ENCODE peak calls at places on chromosomes 1 and 21, in four cellular contexts. F is fibroblast of the aortic adventitia, D is foreskin fibroblast, J is breast epithelium. Q is an unnamed sample.

GRCh38 chr1:178023181-178023618 is 53.3 kb upstream of the SEC16B start:
- DNase-seq in F (no peak), D (no peak), J (no peak), Q (no peak)

GRCh38 chr1:247540536-247540935 is 4.3 kb upstream of the OR2C3 start:
- DNase-seq in F (no peak), D (no peak), J (no peak), Q (no peak)

GRCh38 chr1:170521818-170522217 is 10.1 kb upstream of the GORAB start:
- DNase-seq in F (no peak), D (peak; percentile 51), J (no peak), Q (peak; percentile 23)

GRCh38 chr1:218365600-218365999 is 20.5 kb downstream of the TGFB2 start:
- DNase-seq in F (peak; percentile 70), D (peak; percentile 39), J (no peak), Q (no peak)

GRCh38 chr21:42202321-42202720 is 16.6 kb upstream of the ABCG1 start:
- DNase-seq in F (no peak), D (no peak), J (no peak), Q (no peak)

GRCh38 chr1:73593379-73593778 is 604.6 kb downstream of the LRRIQ3 start:
- DNase-seq in F (peak; percentile 3), D (peak; percentile 28), J (peak; percentile 30), Q (peak; percentile 1)

GRCh38 chr21:41600556-41600955 is 92.6 kb upstream of the TMPRSS2 start:
- DNase-seq in F (no peak), D (no peak), J (peak; percentile 16), Q (no peak)

GRCh38 chr1:90357980-90358379 is 359.1 kb downstream of the BARHL2 start:
- DNase-seq in F (no peak), D (no peak), J (no peak), Q (no peak)

GRCh38 chr21:38911523-38912354 is 106.0 kb downstream of the ETS2 start:
- DNase-seq in F (no peak), D (no peak), J (no peak), Q (peak; percentile 45)

GRCh38 chr1:233240839-233241682 is 54.5 kb downstream of the PCNX2 start:
- DNase-seq in F (peak; percentile 62), D (peak; percentile 82), J (peak; percentile 28), Q (peak; percentile 50)

GRCh38 chr1:28813931-28814465 is 2.0 kb downstream of the OPRD1 start:
- DNase-seq in F (no peak), D (no peak), J (no peak), Q (no peak)

GRCh38 chr21:37453350-37453749 is 86.8 kb downstream of the DYRK1A start:
- DNase-seq in F (no peak), D (no peak), J (no peak), Q (no peak)

GRCh38 chr1:33709174-33709573 is 154.7 kb upstream of the HMGB4 start:
- DNase-seq in F (no peak), D (no peak), J (no peak), Q (no peak)

GRCh38 chr1:51518033-51518729 is 885 bp downstream of the EPS15 start:
- DNase-seq in F (peak; percentile 5), D (peak; percentile 55), J (peak; percentile 30), Q (peak; percentile 40)
- H3K4me3 ChIP-seq in F (peak overlapping the region; percentile 90), D (peak overlapping the region; percentile 90), J (peak overlapping the region; percentile 78), Q (peak overlapping the region; percentile 87)

DNA sequence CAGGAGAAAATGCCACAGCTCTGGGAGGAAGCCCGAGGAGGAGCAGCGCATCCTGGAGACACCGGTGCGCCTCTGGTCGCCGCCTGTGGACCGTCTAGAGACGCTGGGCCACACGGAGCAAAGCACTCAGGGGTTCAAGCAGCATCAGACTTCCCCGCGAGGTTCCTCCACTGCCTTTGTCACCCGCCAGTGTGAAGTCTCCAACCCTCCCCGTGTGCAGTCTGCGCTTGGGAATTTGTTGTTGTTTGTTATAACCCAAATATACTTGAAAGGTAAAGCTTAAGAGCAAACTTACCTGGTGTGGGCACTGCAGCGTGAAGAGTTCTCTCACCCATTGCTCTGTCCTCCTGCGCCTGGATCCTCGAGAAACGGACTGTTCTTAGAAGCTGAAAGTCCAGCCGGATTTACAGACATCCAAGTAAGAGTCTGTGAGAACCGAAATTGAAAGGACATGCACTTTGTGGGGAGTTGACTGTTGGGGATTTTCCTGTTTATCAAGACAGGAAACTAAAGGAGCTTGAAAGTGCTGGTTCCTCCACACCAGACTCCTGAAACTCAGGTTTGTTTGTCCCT is at the start of gene GBP4:
- DNase-seq in F (peak; percentile 50), D (peak; percentile 18), J (no peak), Q (peak; percentile 11)
- H3K4me3 ChIP-seq in F (peak within 1 kb of the TSS; percentile 54), D (peak within 1 kb of the TSS; percentile 53), J (peak within 1 kb of the TSS; percentile 53), Q (peak within 1 kb of the TSS; percentile 11)

GRCh38 chr1:207926984-207927383 is 16.1 kb upstream of the CD34 start:
- DNase-seq in F (no peak), D (no peak), J (no peak), Q (no peak)

GRCh38 chr1:207923121-207923520 is 12.2 kb upstream of the CD34 start:
- DNase-seq in F (no peak), D (no peak), J (no peak), Q (no peak)

GRCh38 chr1:207922554-207922953 is 11.6 kb upstream of the CD34 start:
- DNase-seq in F (no peak), D (no peak), J (no peak), Q (no peak)

GRCh38 chr1:207923561-207923960 is 12.6 kb upstream of the CD34 start:
- DNase-seq in F (no peak), D (no peak), J (no peak), Q (no peak)

DNA sequence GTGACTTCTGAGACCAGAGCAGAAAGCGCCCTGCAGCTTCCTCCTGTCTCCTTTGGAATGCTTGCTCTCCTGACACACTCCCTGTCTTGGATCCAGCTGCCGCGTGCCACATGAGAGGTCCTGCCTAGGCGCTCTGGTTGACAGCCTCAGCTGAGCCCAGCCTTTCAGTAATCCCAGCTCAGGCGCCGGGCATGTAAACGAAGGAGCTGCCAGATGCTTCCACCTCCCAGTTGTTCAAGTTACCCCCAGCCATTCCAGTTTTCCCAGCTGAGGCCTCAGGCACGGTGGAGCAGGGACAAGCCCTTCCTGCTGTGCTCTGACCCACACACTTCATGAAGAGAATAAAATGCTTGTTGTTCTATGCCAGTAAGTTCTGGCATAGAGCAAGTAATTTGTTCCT is 14.3 kb upstream of the CD34 start:
- DNase-seq in F (peak; percentile 49), D (peak; percentile 36), J (peak; percentile 82), Q (no peak)
- H3K4me3 ChIP-seq in F (no peak overlapping the region), D (no peak overlapping the region), J (no peak overlapping the region), Q (no peak overlapping the region)

GRCh38 chr1:225653463-225654276 is 747 bp upstream of the ENAH start:
- DNase-seq in F (peak; percentile 73), D (peak; percentile 79), J (peak; percentile 76), Q (peak; percentile 72)

GRCh38 chr1:225654688-225655508 is 2.0 kb upstream of the ENAH start:
- DNase-seq in F (no peak), D (no peak), J (no peak), Q (no peak)

GRCh38 chr1:225652726-225653462 is at the start of gene ENAH:
- DNase-seq in F (peak; percentile 72), D (peak; percentile 94), J (peak; percentile 78), Q (peak; percentile 66)

GRCh38 chr1:225655509-225656258 is 2.8 kb upstream of the ENAH start:
- DNase-seq in F (peak; percentile 98), D (peak; percentile 95), J (no peak), Q (peak; percentile 98)

DNA sequence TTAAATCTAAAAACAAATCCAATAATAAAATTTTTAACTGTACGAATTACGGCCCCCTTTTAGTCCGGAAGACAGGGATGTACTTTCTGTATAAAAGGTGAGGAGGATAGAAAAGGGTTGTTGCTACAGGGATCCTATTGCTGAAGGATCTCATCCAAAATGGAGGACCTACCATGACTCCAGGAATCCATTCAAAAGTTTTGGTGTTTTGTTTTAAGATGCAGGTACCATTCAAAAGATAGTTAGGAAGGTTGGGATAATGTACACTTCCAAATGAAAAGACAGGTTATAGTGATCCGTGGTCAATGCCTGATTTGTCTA is 1.3 kb upstream of the ENAH start:
- DNase-seq in F (no peak), D (no peak), J (no peak), Q (no peak)
- H3K4me3 ChIP-seq in F (peak overlapping the region; percentile 64), D (peak overlapping the region; percentile 93), J (peak overlapping the region; percentile 95), Q (peak overlapping the region; percentile 63)

GRCh38 chr1:7770620-7770938 is 517 bp upstream of the VAMP3 start:
- DNase-seq in F (no peak), D (no peak), J (no peak), Q (no peak)

GRCh38 chr1:7768583-7768982 is 2.5 kb upstream of the VAMP3 start:
- DNase-seq in F (no peak), D (no peak), J (no peak), Q (no peak)

GRCh38 chr1:7769673-7770412 is 1.3 kb upstream of the VAMP3 start:
- DNase-seq in F (no peak), D (no peak), J (no peak), Q (no peak)

GRCh38 chr1:7770939-7771672 is at the start of gene VAMP3:
- DNase-seq in F (peak; percentile 68), D (peak; percentile 92), J (peak; percentile 75), Q (peak; percentile 68)

GRCh38 chr1:7771673-7772299 is 690 bp downstream of the VAMP3 start:
- DNase-seq in F (peak; percentile 18), D (no peak), J (no peak), Q (peak; percentile 10)
- H3K4me3 ChIP-seq in F (peak overlapping the region; percentile 89), D (peak overlapping the region; percentile 89), J (peak overlapping the region; percentile 99), Q (peak overlapping the region; percentile 87)

GRCh38 chr1:24666794-24667193 is 23.7 kb downstream of the SRRM1 start:
- DNase-seq in F (no peak), D (no peak), J (no peak), Q (no peak)
- H3K4me3 ChIP-seq in F (no peak overlapping the region), D (no peak overlapping the region), J (no peak overlapping the region), Q (no peak overlapping the region)

Q was measured in fibroblast of mammary gland.